ENCODE peak calls at places on chromosomes 6 and 20, in four cellular contexts. One of them, this sample, is unnamed. For H3K36me3, the result is how much of the 10 kb centered on the place peaks cover.

GRCh38 chr20:58555078-58555765 is 40.0 kb upstream of the APCDD1L start:
- DNase-seq in lower lobe of right lung: no peak
- DNase-seq in GM06990: no peak
- DNase-seq in Panc1: no peak
- DNase-seq in this sample: peak

GRCh38 chr20:57465943-57466342 is 59.0 kb downstream of the CTCFL start:
- DNase-seq in lower lobe of right lung: peak
- DNase-seq in GM06990: no peak
- DNase-seq in Panc1: no peak
- DNase-seq in this sample: no peak

GRCh38 chr6:69907981-69908498 is 41.7 kb downstream of the COL19A1 start:
- DNase-seq in lower lobe of right lung: no peak
- DNase-seq in GM06990: no peak
- DNase-seq in Panc1: no peak
- DNase-seq in this sample: no peak

GRCh38 chr6:10740061-10740460 is 7.5 kb upstream of the TMEM14B start:
- DNase-seq in GM06990: no peak
- DNase-seq in lower lobe of right lung: no peak
- DNase-seq in Panc1: no peak
- DNase-seq in this sample: no peak

GRCh38 chr6:43454290-43455033 is 886 bp downstream of the DLK2 start:
- DNase-seq in lower lobe of right lung: peak
- DNase-seq in Panc1: no peak
- DNase-seq in GM06990: peak
- DNase-seq in this sample: peak

GRCh38 chr20:34579936-34580587 is 21.5 kb downstream of the MAP1LC3A start:
- DNase-seq in GM06990: peak
- DNase-seq in lower lobe of right lung: no peak
- DNase-seq in Panc1: no peak
- DNase-seq in this sample: no peak

GRCh38 chr6:124446966-124447365 is 515.3 kb upstream of the RNF217 start:
- DNase-seq in lower lobe of right lung: no peak
- DNase-seq in Panc1: no peak
- DNase-seq in GM06990: no peak
- DNase-seq in this sample: no peak

GRCh38 chr20:59145926-59146800 is 17.5 kb upstream of the ZNF831 start:
- DNase-seq in Panc1: no peak
- DNase-seq in GM06990: no peak
- DNase-seq in lower lobe of right lung: no peak
- DNase-seq in this sample: no peak

GRCh38 chr6:14243617-14244016 is 126.0 kb downstream of the CD83 start:
- DNase-seq in lower lobe of right lung: no peak
- DNase-seq in GM06990: no peak
- DNase-seq in Panc1: no peak
- DNase-seq in this sample: no peak

GRCh38 chr20:47762699-47763098 is 22.6 kb downstream of the SULF2 start:
- DNase-seq in Panc1: no peak
- DNase-seq in lower lobe of right lung: no peak
- DNase-seq in GM06990: no peak
- DNase-seq in this sample: no peak

GRCh38 chr20:56430471-56430870 is 18.4 kb downstream of the CASS4 start:
- DNase-seq in Panc1: no peak
- DNase-seq in lower lobe of right lung: peak
- DNase-seq in GM06990: no peak
- DNase-seq in this sample: no peak

GRCh38 chr6:30447237-30447636 is 42.1 kb upstream of the HLA-E start:
- DNase-seq in Panc1: no peak
- DNase-seq in GM06990: no peak
- DNase-seq in lower lobe of right lung: no peak
- DNase-seq in this sample: no peak

GRCh38 chr6:34182751-34183531 is 37.1 kb upstream of the GRM4 start:
- DNase-seq in GM06990: peak
- DNase-seq in lower lobe of right lung: no peak
- DNase-seq in Panc1: no peak
- DNase-seq in this sample: no peak

GRCh38 chr6:129740013-129740412 is 30.0 kb upstream of the ARHGAP18 start:
- DNase-seq in GM06990: no peak
- DNase-seq in Panc1: no peak
- DNase-seq in lower lobe of right lung: no peak
- DNase-seq in this sample: no peak

GRCh38 chr6:18135171-18135570 is 12.7 kb upstream of the NHLRC1 start:
- DNase-seq in lower lobe of right lung: no peak
- DNase-seq in GM06990: no peak
- DNase-seq in Panc1: no peak
- DNase-seq in this sample: no peak

GRCh38 chr6:158869010-158869603 is 49.9 kb upstream of the EZR start:
- DNase-seq in Panc1: no peak
- DNase-seq in lower lobe of right lung: no peak
- DNase-seq in GM06990: no peak
- DNase-seq in this sample: no peak

GRCh38 chr6:163123098-163123497 is 291.4 kb upstream of the QKI start:
- DNase-seq in GM06990: no peak
- DNase-seq in Panc1: no peak
- DNase-seq in lower lobe of right lung: no peak
- DNase-seq in this sample: no peak

GRCh38 chr6:87078983-87079616 is 15.8 kb downstream of the CGA start:
- DNase-seq in Panc1: peak
- DNase-seq in GM06990: no peak
- DNase-seq in lower lobe of right lung: peak
- DNase-seq in this sample: peak

GRCh38 chr20:18527836-18528235 is 20.1 kb downstream of the SEC23B start:
- DNase-seq in lower lobe of right lung: no peak
- DNase-seq in GM06990: no peak
- DNase-seq in Panc1: no peak
- DNase-seq in this sample: no peak

GRCh38 chr6:144194293-144194828 is 44.0 kb downstream of the STX11 start:
- DNase-seq in Panc1: no peak
- DNase-seq in lower lobe of right lung: no peak
- DNase-seq in GM06990: no peak
- DNase-seq in this sample: no peak

GRCh38 chr20:51185277-51185676 is 162.4 kb upstream of the KCNG1 start:
- DNase-seq in lower lobe of right lung: no peak
- DNase-seq in GM06990: no peak
- DNase-seq in Panc1: no peak
- DNase-seq in this sample: no peak

GRCh38 chr6:152948150-152948768 is 34.6 kb downstream of the FBXO5 start:
- DNase-seq in GM06990: no peak
- DNase-seq in lower lobe of right lung: no peak
- DNase-seq in Panc1: peak
- DNase-seq in this sample: no peak

GRCh38 chr6:1024161-1024560 is 287.7 kb upstream of the FOXQ1 start:
- DNase-seq in Panc1: no peak
- DNase-seq in lower lobe of right lung: no peak
- DNase-seq in GM06990: no peak
- DNase-seq in this sample: no peak

GRCh38 chr6:53483423-53484353 is 61.2 kb downstream of the GCLC start:
- DNase-seq in GM06990: peak
- DNase-seq in Panc1: no peak
- DNase-seq in lower lobe of right lung: no peak
- DNase-seq in this sample: no peak

GRCh38 chr20:62030834-62031434 is 34.7 kb downstream of the TAF4 start:
- DNase-seq in GM06990: peak
- DNase-seq in lower lobe of right lung: no peak
- DNase-seq in Panc1: no peak
- DNase-seq in this sample: no peak

GRCh38 chr6:14925627-14926026 is 320.2 kb upstream of the JARID2 start:
- DNase-seq in lower lobe of right lung: no peak
- DNase-seq in GM06990: no peak
- DNase-seq in Panc1: no peak
- DNase-seq in this sample: no peak

GRCh38 chr6:143408151-143408786 is 42.2 kb downstream of the ADAT2 start:
- DNase-seq in GM06990: no peak
- DNase-seq in lower lobe of right lung: no peak
- DNase-seq in Panc1: no peak
- DNase-seq in this sample: no peak

GRCh38 chr6:111614833-111615582 is 9.3 kb upstream of the TRAF3IP2 start:
- DNase-seq in Panc1: no peak
- DNase-seq in lower lobe of right lung: peak
- DNase-seq in GM06990: no peak
- DNase-seq in this sample: no peak

GRCh38 chr20:49955167-49955566 is 19.0 kb downstream of the RNF114 start:
- DNase-seq in Panc1: no peak
- DNase-seq in GM06990: no peak
- DNase-seq in lower lobe of right lung: no peak
- DNase-seq in this sample: no peak

GRCh38 chr20:49961413-49961812 is 21.4 kb upstream of the SNAI1 start:
- DNase-seq in Panc1: no peak
- DNase-seq in lower lobe of right lung: no peak
- DNase-seq in GM06990: no peak
- DNase-seq in this sample: no peak

GRCh38 chr20:49957487-49957938 is 21.3 kb downstream of the RNF114 start:
- DNase-seq in lower lobe of right lung: no peak
- DNase-seq in Panc1: no peak
- DNase-seq in GM06990: no peak
- DNase-seq in this sample: no peak

GRCh38 chr20:49951160-49951559 is 15.0 kb downstream of the RNF114 start:
- DNase-seq in Panc1: no peak
- DNase-seq in GM06990: no peak
- DNase-seq in lower lobe of right lung: no peak
- DNase-seq in this sample: no peak

GRCh38 chr20:49956689-49957443 is 20.7 kb downstream of the RNF114 start:
- DNase-seq in GM06990: no peak
- DNase-seq in Panc1: no peak
- DNase-seq in lower lobe of right lung: no peak
- DNase-seq in this sample: no peak
- H3K36me3 ChIP-seq in GM06990: under half
- H3K36me3 ChIP-seq in Panc1: under half
- H3K36me3 ChIP-seq in lower lobe of right lung: half or more
- H3K36me3 ChIP-seq in this sample: under half

GRCh38 chr6:134138226-134138975 is 86.0 kb upstream of the SLC2A12 start:
- DNase-seq in lower lobe of right lung: no peak
- DNase-seq in GM06990: no peak
- DNase-seq in Panc1: no peak
- DNase-seq in this sample: no peak
- H3K36me3 ChIP-seq in lower lobe of right lung: under half
- H3K36me3 ChIP-seq in GM06990: under half
- H3K36me3 ChIP-seq in Panc1: under half
- H3K36me3 ChIP-seq in this sample: under half

DNA sequence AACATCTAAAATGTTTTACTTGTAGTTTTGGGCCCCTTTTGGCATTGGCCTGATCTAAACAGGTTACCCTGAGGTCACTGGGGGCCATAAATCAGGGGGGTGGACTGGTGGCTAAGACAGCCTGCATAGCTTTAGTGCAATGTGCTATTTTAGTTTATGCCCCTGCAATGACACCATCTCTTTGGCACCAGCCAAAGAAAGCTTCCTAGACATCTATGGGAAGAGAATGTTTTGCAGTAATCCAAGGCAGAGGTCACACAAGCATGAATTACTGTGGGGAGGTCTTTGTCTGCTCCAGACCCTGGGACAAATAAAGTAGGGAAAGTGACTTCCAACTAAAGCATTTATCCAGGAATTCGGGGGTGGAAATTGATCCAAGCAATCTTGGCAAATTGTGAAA is 5.4 kb downstream of the RIPOR2 start:
- DNase-seq in lower lobe of right lung: no peak
- DNase-seq in GM06990: no peak
- DNase-seq in Panc1: no peak
- DNase-seq in this sample: no peak
- H3K36me3 ChIP-seq in lower lobe of right lung: under half
- H3K36me3 ChIP-seq in GM06990: under half
- H3K36me3 ChIP-seq in Panc1: under half
- H3K36me3 ChIP-seq in this sample: under half

DNA sequence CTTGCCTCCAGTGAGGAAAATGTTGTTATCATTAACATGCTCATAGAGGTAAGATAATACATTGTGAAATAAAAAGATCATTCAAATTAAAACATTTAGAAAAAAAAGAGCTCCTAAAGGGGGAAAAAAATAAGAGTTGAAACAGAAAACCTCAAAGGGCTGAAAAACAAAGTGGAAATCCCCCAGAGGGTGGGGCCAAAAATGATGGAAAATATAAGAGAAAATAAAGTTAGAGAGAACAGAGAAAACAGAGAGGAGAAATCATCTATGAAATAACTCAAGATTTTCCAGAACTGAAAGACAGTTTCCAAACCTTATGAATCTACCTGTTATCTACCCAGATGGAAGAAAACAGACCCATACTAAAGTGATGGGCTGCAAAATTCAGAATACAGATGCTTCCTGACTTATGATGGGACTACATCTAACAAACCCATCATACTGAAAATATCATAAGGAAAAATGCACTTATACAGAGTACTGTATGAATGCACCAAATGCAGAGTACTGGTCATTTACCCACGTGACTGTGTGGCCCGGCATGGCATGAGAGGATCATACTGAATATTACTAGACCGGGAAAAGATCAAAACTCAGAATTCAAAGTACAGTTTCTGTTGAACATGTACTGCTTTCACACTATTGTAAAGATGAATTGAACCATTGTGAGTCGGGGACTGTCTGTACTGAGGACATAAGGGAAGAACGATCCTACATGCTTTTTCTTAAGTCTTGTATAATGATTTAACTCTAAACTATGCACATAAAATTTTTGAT is 4.0 kb downstream of the ZBTB24 start:
- DNase-seq in GM06990: no peak
- DNase-seq in Panc1: no peak
- DNase-seq in lower lobe of right lung: no peak
- DNase-seq in this sample: no peak
- H3K36me3 ChIP-seq in GM06990: under half
- H3K36me3 ChIP-seq in Panc1: under half
- H3K36me3 ChIP-seq in lower lobe of right lung: half or more
- H3K36me3 ChIP-seq in this sample: under half

GRCh38 chr6:36838896-36839818 is at the start of gene CPNE5:
- DNase-seq in GM06990: no peak
- DNase-seq in Panc1: no peak
- DNase-seq in lower lobe of right lung: no peak
- DNase-seq in this sample: no peak
- H3K36me3 ChIP-seq in GM06990: under half
- H3K36me3 ChIP-seq in Panc1: under half
- H3K36me3 ChIP-seq in lower lobe of right lung: under half
- H3K36me3 ChIP-seq in this sample: under half

GRCh38 chr6:136282906-136283305 is 6.7 kb downstream of the BCLAF1 start:
- DNase-seq in Panc1: no peak
- DNase-seq in GM06990: no peak
- DNase-seq in lower lobe of right lung: no peak
- DNase-seq in this sample: no peak
- H3K36me3 ChIP-seq in Panc1: under half
- H3K36me3 ChIP-seq in GM06990: under half
- H3K36me3 ChIP-seq in lower lobe of right lung: under half
- H3K36me3 ChIP-seq in this sample: under half